ENCODE peak calls at places on chromosomes 4 and X, in five cellular contexts. G, U, C, M and W are unnamed samples. For H3K4me1, the result is how much of the 10 kb centered on the place peaks cover.

GRCh38 chr4:8303485-8304281 is 34.1 kb downstream of the HTRA3 start:
- DNase-seq in G (no peak), U (peak), C (peak), M (no peak), W (peak)

GRCh38 chr4:177574446-177574845 is 132.2 kb upstream of the AGA start:
- DNase-seq in G (no peak), U (no peak), C (no peak), M (no peak), W (no peak)

GRCh38 chrX:147340947-147341346 is 526.4 kb upstream of the CXorf51A start:
- DNase-seq in G (no peak), U (no peak), C (no peak), M (no peak), W (no peak)

GRCh38 chrX:135433531-135434257 is 11.9 kb downstream of the SMIM10L2A start:
- DNase-seq in G (no peak), U (no peak), C (no peak), M (no peak), W (no peak)

GRCh38 chr4:52659722-52660261 is 691 bp upstream of the USP46 start:
- DNase-seq in G (no peak), U (peak), C (peak), M (no peak), W (no peak)

GRCh38 chr4:186587416-186588018 is 32.1 kb upstream of the MTNR1A start:
- DNase-seq in G (peak), U (peak), C (peak), M (peak), W (peak)

GRCh38 chrX:45735571-45735970 is 534.9 kb upstream of the DIPK2B start:
- DNase-seq in G (no peak), U (no peak), C (no peak), M (no peak), W (no peak)

GRCh38 chr4:176376032-176376614 is 56.4 kb downstream of the SPCS3 start:
- DNase-seq in G (no peak), U (no peak), C (peak), M (no peak), W (peak)

GRCh38 chr4:1465173-1466033 is 59.2 kb upstream of the NKX1-1 start:
- DNase-seq in G (no peak), U (peak), C (no peak), M (no peak), W (no peak)

GRCh38 chr4:69861756-69862155 is 1.8 kb upstream of the SULT1E1 start:
- DNase-seq in G (no peak), U (no peak), C (no peak), M (no peak), W (no peak)

GRCh38 chr4:45502471-45502870 is 621.4 kb downstream of the GABRG1 start:
- DNase-seq in G (no peak), U (no peak), C (no peak), M (no peak), W (no peak)

GRCh38 chr4:104942990-104943758 is 203.5 kb upstream of the TET2 start:
- DNase-seq in G (no peak), U (no peak), C (peak), M (peak), W (no peak)

GRCh38 chr4:153001626-153002025 is 65.5 kb downstream of the FHDC1 start:
- DNase-seq in G (no peak), U (peak), C (peak), M (no peak), W (no peak)

GRCh38 chr4:15493411-15493810 is 23.7 kb downstream of the CC2D2A start:
- DNase-seq in G (no peak), U (no peak), C (no peak), M (no peak), W (no peak)

GRCh38 chrX:65697915-65698796 is 30.7 kb downstream of the MSN start:
- DNase-seq in G (peak), U (no peak), C (no peak), M (peak), W (no peak)

GRCh38 chrX:15418041-15418706 is 34.0 kb upstream of the VEGFD start:
- DNase-seq in G (no peak), U (no peak), C (no peak), M (no peak), W (no peak)

GRCh38 chrX:53048169-53049126 is at the start of gene GPR173:
- DNase-seq in G (no peak), U (peak), C (peak), M (no peak), W (no peak)

GRCh38 chrX:74246524-74246923 is 57.5 kb upstream of the ZCCHC13 start:
- DNase-seq in G (no peak), U (no peak), C (no peak), M (no peak), W (no peak)

GRCh38 chr4:109315818-109316217 is 13.4 kb upstream of the COL25A1 start:
- DNase-seq in G (no peak), U (no peak), C (no peak), M (no peak), W (no peak)

GRCh38 chrX:119698835-119699234 is 5.9 kb upstream of the SEPTIN6 start:
- DNase-seq in G (no peak), U (no peak), C (peak), M (peak), W (peak)

GRCh38 chrX:17527932-17528331 is 152.9 kb downstream of the NHS start:
- DNase-seq in G (no peak), U (no peak), C (no peak), M (no peak), W (no peak)

GRCh38 chr4:101678180-101678579 is 112.3 kb upstream of the BANK1 start:
- DNase-seq in G (no peak), U (no peak), C (no peak), M (no peak), W (no peak)

GRCh38 chr4:155674669-155675071 is 8.0 kb downstream of the GUCY1A1 start:
- DNase-seq in G (no peak), U (no peak), C (no peak), M (no peak), W (no peak)

GRCh38 chr4:74449571-74450297 is 4.8 kb downstream of the AREG start:
- DNase-seq in G (no peak), U (no peak), C (peak), M (no peak), W (no peak)

GRCh38 chr4:102759835-102760644 is 728 bp downstream of the MANBA start:
- DNase-seq in G (no peak), U (no peak), C (no peak), M (peak), W (no peak)

GRCh38 chrX:106959897-106960296 is 39.7 kb downstream of the CLDN2 start:
- DNase-seq in G (no peak), U (no peak), C (no peak), M (no peak), W (no peak)

GRCh38 chr4:95465010-95465409 is 83.8 kb downstream of the UNC5C start:
- DNase-seq in G (no peak), U (no peak), C (peak), M (no peak), W (no peak)

GRCh38 chr4:30716158-30716557 is 4.0 kb upstream of the PCDH7 start:
- DNase-seq in G (no peak), U (no peak), C (no peak), M (no peak), W (peak)

GRCh38 chrX:41781500-41781899 is 57.5 kb downstream of the GPR82 start:
- DNase-seq in G (no peak), U (no peak), C (peak), M (no peak), W (peak)

GRCh38 chr4:69489856-69490255 is 5.8 kb downstream of the UGT2B4 start:
- DNase-seq in G (no peak), U (no peak), C (no peak), M (no peak), W (no peak)

GRCh38 chrX:2327423-2327822 is 173.4 kb downstream of the DHRSX start:
- DNase-seq in G (no peak), U (no peak), C (no peak), M (no peak), W (no peak)

GRCh38 chr4:85474818-85475630 is at the start of gene ARHGAP24:
- DNase-seq in G (peak), U (peak), C (peak), M (no peak), W (peak)

GRCh38 chr4:36719425-36719824 is 438.0 kb downstream of the DTHD1 start:
- DNase-seq in G (no peak), U (no peak), C (no peak), M (no peak), W (no peak)

GRCh38 chrX:56343664-56344063 is 111.5 kb downstream of the KLF8 start:
- DNase-seq in G (no peak), U (no peak), C (no peak), M (no peak), W (no peak)

GRCh38 chr4:170259631-170260153 is 169.9 kb upstream of the AADAT start:
- DNase-seq in G (peak), U (no peak), C (peak), M (no peak), W (peak)

GRCh38 chr4:10115657-10116624 is 658 bp downstream of the WDR1 start:
- DNase-seq in G (peak), U (peak), C (peak), M (peak), W (peak)

GRCh38 chr4:82948647-82949204 is 48.2 kb downstream of the THAP9 start:
- DNase-seq in G (no peak), U (no peak), C (peak), M (no peak), W (no peak)

GRCh38 chr4:148444296-148445070 is 2.3 kb upstream of the NR3C2 start:
- DNase-seq in G (peak), U (peak), C (peak), M (peak), W (no peak)

DNA sequence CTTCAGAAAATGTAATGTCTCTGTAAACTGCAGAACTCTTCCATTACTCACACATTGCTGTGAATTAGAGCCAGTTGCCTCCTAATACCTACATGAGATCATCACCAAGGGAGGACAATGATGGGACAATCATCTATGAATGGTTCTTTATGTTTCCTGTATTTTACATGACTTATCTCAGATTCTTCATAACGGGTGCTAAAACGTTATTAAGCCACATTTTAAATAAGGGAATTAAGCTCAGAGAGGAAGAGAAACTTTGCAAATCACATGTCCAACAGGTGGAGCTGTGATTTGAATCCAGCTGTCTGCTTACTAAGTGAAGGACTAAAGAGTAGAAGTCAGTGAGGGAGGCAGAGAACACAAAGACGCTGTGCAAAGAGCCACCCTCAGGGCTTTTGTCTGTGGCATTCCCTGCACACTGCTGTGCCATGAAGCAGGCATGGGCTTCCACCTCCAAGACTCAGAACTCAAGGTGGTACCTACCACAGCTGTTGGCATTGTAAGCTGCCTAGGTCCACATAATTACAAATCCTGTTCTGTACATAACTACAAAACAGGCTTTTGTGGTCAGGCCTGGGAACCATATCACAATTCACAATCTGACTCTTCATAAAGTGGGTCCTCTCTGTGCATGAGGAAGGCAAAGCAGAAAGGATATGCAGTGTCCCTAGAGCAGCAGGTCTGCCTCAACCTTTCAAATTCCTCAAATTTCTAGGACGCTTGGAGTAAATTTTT is 12.8 kb downstream of the TBC1D9 start:
- DNase-seq in G (no peak), U (no peak), C (no peak), M (no peak), W (no peak)
- H3K4me1 ChIP-seq in G (under half), U (under half), C (under half), M (under half), W (under half)

DNA sequence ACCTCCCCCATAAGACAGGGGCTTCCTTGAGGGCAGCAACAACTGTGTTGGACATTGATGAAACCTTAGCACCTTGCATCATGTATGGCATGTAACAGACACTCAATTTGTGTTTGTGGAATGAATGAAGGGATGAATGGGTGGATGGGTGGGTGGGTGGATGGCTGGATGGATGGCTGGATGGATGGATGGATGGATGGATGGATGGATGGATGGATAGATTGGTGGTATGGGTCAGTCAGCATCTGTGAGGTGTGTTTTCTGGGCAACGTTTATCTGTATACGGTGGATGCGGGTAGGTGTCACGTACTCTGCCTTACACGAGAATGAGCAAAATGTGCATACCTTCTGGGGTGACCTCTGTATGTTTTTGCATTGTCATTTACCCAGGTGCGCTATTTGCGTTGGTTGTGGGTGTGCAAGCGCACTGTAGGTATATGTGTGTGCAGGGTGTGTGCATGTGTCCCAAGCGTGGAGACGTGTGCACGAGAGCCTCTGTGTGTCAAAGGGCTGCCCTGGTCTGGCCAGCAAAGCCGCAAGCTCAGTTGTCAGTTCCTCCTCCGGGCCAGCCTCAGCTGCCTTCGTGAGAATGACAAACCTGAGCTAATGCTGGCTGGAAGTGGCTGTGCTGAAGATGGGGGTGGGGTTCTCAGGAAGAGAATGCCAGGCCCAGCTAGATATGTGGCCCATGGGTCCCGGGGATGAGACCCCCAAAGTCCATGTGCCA is 26.5 kb downstream of the ELF4 start:
- DNase-seq in G (no peak), U (no peak), C (no peak), M (no peak), W (no peak)
- H3K4me3 ChIP-seq in G (peak), U (no peak), C (no peak), M (peak), W (no peak)

GRCh38 chrX:9355739-9356138 is 109.1 kb upstream of the TBL1X start:
- DNase-seq in G (no peak), U (no peak), C (no peak), M (no peak), W (no peak)
- H3K4me1 ChIP-seq in G (under half), U (under half), C (under half), M (under half), W (under half)

DNA sequence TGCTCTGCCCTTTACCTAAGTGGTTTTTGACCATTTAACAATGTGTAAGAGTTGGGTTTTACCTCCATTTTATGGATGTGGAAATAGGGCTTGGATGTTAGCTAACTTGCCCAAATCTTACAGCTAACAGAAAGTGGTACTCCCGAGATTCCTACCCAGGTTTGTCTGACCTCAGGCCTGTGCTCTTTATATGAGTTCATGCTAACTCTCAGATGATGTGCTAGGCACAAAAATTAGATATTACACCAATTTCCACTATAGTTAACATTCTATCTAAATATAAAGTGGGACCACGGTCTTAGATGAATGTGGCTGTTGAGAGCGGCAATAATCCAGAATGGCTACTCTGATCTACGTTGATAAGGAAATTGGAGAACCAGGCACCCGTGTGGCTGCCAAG is at the start of gene PTTG2:
- DNase-seq in G (no peak), U (no peak), C (no peak), M (no peak), W (no peak)
- H3K4me3 ChIP-seq in G (no peak), U (no peak), C (no peak), M (no peak), W (no peak)

GRCh38 chr4:118755438-118756226 is 70.4 kb downstream of the METTL14 start:
- DNase-seq in G (no peak), U (no peak), C (no peak), M (no peak), W (no peak)
- H3K4me1 ChIP-seq in G (under half), U (under half), C (under half), M (under half), W (under half)

GRCh38 chrX:1178580-1179057 is 33.8 kb downstream of the CRLF2 start:
- DNase-seq in G (no peak), U (no peak), C (peak), M (no peak), W (no peak)
- H3K4me3 ChIP-seq in G (no peak), U (no peak), C (peak), M (no peak), W (no peak)

GRCh38 chr4:88823058-88823919 is 125.7 kb upstream of the NAP1L5 start:
- DNase-seq in G (peak), U (peak), C (peak), M (peak), W (peak)

GRCh38 chr4:88818650-88819470 is 121.2 kb upstream of the NAP1L5 start:
- DNase-seq in G (no peak), U (no peak), C (peak), M (peak), W (peak)

GRCh38 chr4:88822034-88822433 is 124.4 kb upstream of the NAP1L5 start:
- DNase-seq in G (no peak), U (no peak), C (no peak), M (no peak), W (no peak)

GRCh38 chr4:88817740-88818139 is 120.1 kb upstream of the NAP1L5 start:
- DNase-seq in G (no peak), U (no peak), C (no peak), M (no peak), W (no peak)

DNA sequence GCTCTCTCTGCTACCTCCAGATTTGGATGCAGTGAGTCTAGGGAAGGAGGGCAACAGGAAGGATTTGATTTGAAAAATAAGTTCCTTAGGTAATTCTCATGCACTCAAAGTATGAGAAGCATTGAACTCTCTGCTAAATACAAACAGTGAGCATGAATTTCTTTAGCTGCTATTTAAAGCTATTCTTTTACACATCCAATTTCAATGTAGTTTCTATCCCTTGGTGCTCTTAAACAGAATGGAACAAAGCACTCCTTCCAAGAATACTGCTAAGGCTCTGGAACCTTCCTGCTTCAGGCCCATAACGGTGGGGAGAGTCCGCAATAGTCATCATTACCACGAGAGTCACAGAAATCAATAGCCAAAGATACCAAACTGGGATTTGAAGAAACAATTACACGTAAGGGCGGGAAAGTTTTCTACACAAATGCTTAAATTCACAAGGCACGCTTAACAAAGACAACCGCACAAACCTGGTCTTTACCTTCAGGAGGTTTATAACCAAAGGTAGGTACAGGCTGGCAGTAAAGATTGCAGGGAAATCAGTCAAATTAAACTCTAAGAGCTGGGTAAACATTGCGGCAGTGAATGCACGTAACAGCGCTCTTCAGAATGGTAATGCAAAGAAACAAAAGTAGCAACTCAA is 123.2 kb upstream of the NAP1L5 start:
- DNase-seq in G (no peak), U (no peak), C (no peak), M (no peak), W (no peak)
- H3K4me1 ChIP-seq in G (under half), U (under half), C (under half), M (under half), W (under half)

GRCh38 chr4:99090511-99090910 is 1.9 kb upstream of the ADH5 start:
- DNase-seq in G (no peak), U (no peak), C (peak), M (no peak), W (no peak)
- H3K4me3 ChIP-seq in G (no peak), U (peak), C (no peak), M (no peak), W (no peak)

DNA sequence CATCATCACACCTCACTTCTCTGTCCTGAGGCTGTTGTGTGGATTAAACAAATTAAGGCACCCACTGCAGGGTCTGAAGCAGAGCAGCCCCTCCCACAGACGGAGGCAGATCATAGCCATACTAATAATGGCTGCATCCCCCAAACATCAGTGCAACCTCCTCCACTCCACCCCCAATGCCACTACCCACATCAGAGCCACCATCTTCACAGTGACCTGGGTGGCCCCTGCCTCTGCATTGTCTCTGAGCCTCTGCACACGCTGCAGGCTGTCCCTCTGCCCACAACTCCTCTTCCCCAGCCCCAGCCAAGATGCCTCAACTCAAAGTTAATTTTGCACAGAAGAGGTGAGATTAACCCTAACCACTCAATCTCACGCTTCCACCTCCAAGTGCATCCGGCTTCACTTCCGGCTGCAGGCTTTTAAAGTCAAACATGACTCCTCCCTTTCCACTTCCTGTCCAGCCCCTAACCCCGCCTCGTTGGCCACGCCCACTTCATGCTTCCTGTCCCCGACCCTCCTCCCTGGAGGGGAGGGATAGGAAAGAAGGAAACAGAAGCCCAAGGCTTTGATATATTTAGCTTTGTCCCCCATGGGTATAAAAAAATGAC is 22.7 kb downstream of the JAKMIP1 start:
- DNase-seq in G (peak), U (peak), C (no peak), M (peak), W (no peak)
- H3K4me1 ChIP-seq in G (under half), U (under half), C (under half), M (under half), W (under half)

GRCh38 chrX:19375546-19375945 is 31.8 kb downstream of the PDHA1 start:
- DNase-seq in G (no peak), U (no peak), C (no peak), M (no peak), W (no peak)

GRCh38 chrX:19372170-19373033 is 28.7 kb downstream of the PDHA1 start:
- DNase-seq in G (peak), U (peak), C (peak), M (peak), W (peak)

GRCh38 chrX:19377799-19378198 is 34.1 kb downstream of the PDHA1 start:
- DNase-seq in G (no peak), U (no peak), C (no peak), M (no peak), W (no peak)

GRCh38 chrX:19373034-19373891 is 29.5 kb downstream of the PDHA1 start:
- DNase-seq in G (no peak), U (peak), C (no peak), M (no peak), W (no peak)
- H3K4me3 ChIP-seq in G (peak), U (no peak), C (no peak), M (peak), W (no peak)